ENCODE peak calls at places on chromosomes 5 and 9, in four cellular contexts. One of them, this sample, is unnamed.

GRCh38 chr9:76904661-76905457 is 1.1 kb downstream of the PRUNE2 start:
- DNase-seq in stimulated activated CD8-positive, alpha-beta memory T cell treated with anti-CD3 and anti-CD28 coated beads, Interleukin-15, amount 100 ng/mL, for 4 hours: no peak
- DNase-seq in T-helper 9 cell: no peak
- DNase-seq in A172: no peak
- DNase-seq in this sample: no peak

GRCh38 chr5:14365831-14366435 is 215.7 kb upstream of the OTULINL start:
- DNase-seq in T-helper 9 cell: no peak
- DNase-seq in A172: peak; percentile 51
- DNase-seq in stimulated activated CD8-positive, alpha-beta memory T cell treated with anti-CD3 and anti-CD28 coated beads, Interleukin-15, amount 100 ng/mL, for 4 hours: no peak
- DNase-seq in this sample: no peak

GRCh38 chr9:21479152-21479702 is 2.9 kb downstream of the IFNE start:
- DNase-seq in T-helper 9 cell: no peak
- DNase-seq in A172: no peak
- DNase-seq in stimulated activated CD8-positive, alpha-beta memory T cell treated with anti-CD3 and anti-CD28 coated beads, Interleukin-15, amount 100 ng/mL, for 4 hours: no peak
- DNase-seq in this sample: no peak

GRCh38 chr9:92659601-92660000 is 10.3 kb downstream of the IPPK start:
- DNase-seq in T-helper 9 cell: no peak
- DNase-seq in stimulated activated CD8-positive, alpha-beta memory T cell treated with anti-CD3 and anti-CD28 coated beads, Interleukin-15, amount 100 ng/mL, for 4 hours: no peak
- DNase-seq in A172: no peak
- DNase-seq in this sample: no peak

GRCh38 chr5:41524174-41524573 is 13.8 kb upstream of the PLCXD3 start:
- DNase-seq in stimulated activated CD8-positive, alpha-beta memory T cell treated with anti-CD3 and anti-CD28 coated beads, Interleukin-15, amount 100 ng/mL, for 4 hours: no peak
- DNase-seq in A172: peak; percentile 22
- DNase-seq in T-helper 9 cell: no peak
- DNase-seq in this sample: no peak

GRCh38 chr5:164119806-164120440 is 614.5 kb downstream of the MAT2B start:
- DNase-seq in A172: peak; percentile 46
- DNase-seq in T-helper 9 cell: no peak
- DNase-seq in stimulated activated CD8-positive, alpha-beta memory T cell treated with anti-CD3 and anti-CD28 coated beads, Interleukin-15, amount 100 ng/mL, for 4 hours: no peak
- DNase-seq in this sample: no peak

GRCh38 chr5:93583799-93584530 is 943 bp downstream of the NR2F1 start:
- DNase-seq in stimulated activated CD8-positive, alpha-beta memory T cell treated with anti-CD3 and anti-CD28 coated beads, Interleukin-15, amount 100 ng/mL, for 4 hours: no peak
- DNase-seq in T-helper 9 cell: no peak
- DNase-seq in A172: peak; percentile 26
- DNase-seq in this sample: no peak

GRCh38 chr9:81372628-81373191 is 316.6 kb downstream of the TLE1 start:
- DNase-seq in A172: no peak
- DNase-seq in T-helper 9 cell: no peak
- DNase-seq in stimulated activated CD8-positive, alpha-beta memory T cell treated with anti-CD3 and anti-CD28 coated beads, Interleukin-15, amount 100 ng/mL, for 4 hours: no peak
- DNase-seq in this sample: no peak

GRCh38 chr5:127858116-127858784 is 155.1 kb downstream of the CCDC192 start:
- DNase-seq in T-helper 9 cell: no peak
- DNase-seq in A172: no peak
- DNase-seq in stimulated activated CD8-positive, alpha-beta memory T cell treated with anti-CD3 and anti-CD28 coated beads, Interleukin-15, amount 100 ng/mL, for 4 hours: no peak
- DNase-seq in this sample: no peak

GRCh38 chr9:4293293-4293931 is 6.5 kb downstream of the GLIS3 start:
- DNase-seq in A172: peak; percentile 96
- DNase-seq in stimulated activated CD8-positive, alpha-beta memory T cell treated with anti-CD3 and anti-CD28 coated beads, Interleukin-15, amount 100 ng/mL, for 4 hours: no peak
- DNase-seq in T-helper 9 cell: no peak
- DNase-seq in this sample: no peak

GRCh38 chr5:150498501-150498900 is 9.4 kb upstream of the NDST1 start:
- DNase-seq in A172: no peak
- DNase-seq in stimulated activated CD8-positive, alpha-beta memory T cell treated with anti-CD3 and anti-CD28 coated beads, Interleukin-15, amount 100 ng/mL, for 4 hours: no peak
- DNase-seq in T-helper 9 cell: no peak
- DNase-seq in this sample: no peak

GRCh38 chr5:50325237-50325832 is 115.8 kb downstream of the EMB start:
- DNase-seq in A172: peak; percentile 11
- DNase-seq in T-helper 9 cell: no peak
- DNase-seq in stimulated activated CD8-positive, alpha-beta memory T cell treated with anti-CD3 and anti-CD28 coated beads, Interleukin-15, amount 100 ng/mL, for 4 hours: no peak
- DNase-seq in this sample: no peak

This sample was measured in activated naive CD4-positive, alpha-beta T cell treated with anti-CD3 and anti-CD28 coated beads, Interleukin-2, amount 50 U/mL, for 72 hours.